ENCODE peak calls at places on chromosome 1, in eight cellular contexts. O is esophagus squamous epithelium, D is body of pancreas, N is ovary, I is stomach, Z is A549, K is GM12892, S is transverse colon. F is an unnamed sample.
A peak's percentile ranks its signal among the peaks of the same experiment; 100 is the strongest.

GRCh38 chr1:9960011-9960410 is 16.7 kb downstream of the NMNAT1 start:
- DNase-seq in I (no peak), Z (no peak), O (no peak), N (no peak), D (peak; percentile 57), S (no peak), K (no peak), F (no peak)

GRCh38 chr1:56939209-56939608 is 26.6 kb downstream of the C8B start:
- DNase-seq in S (no peak), Z (no peak), O (no peak), I (no peak), D (no peak), N (no peak), K (no peak), F (no peak)

GRCh38 chr1:219993554-219994433 is 52.5 kb downstream of the EPRS1 start:
- DNase-seq in N (no peak), S (no peak), I (no peak), D (no peak), K (no peak), O (no peak), Z (no peak), F (no peak)

GRCh38 chr1:56540467-56540866 is 38.9 kb downstream of the PLPP3 start:
- DNase-seq in D (no peak), Z (no peak), K (no peak), O (no peak), S (no peak), N (no peak), I (no peak), F (no peak)

GRCh38 chr1:157045251-157046218 is at the start of gene ARHGEF11:
- DNase-seq in N (peak; percentile 91), O (no peak), D (peak; percentile 93), Z (peak; percentile 69), I (peak; percentile 93), S (peak; percentile 93), K (peak; percentile 47), F (peak; percentile 81)

GRCh38 chr1:154151311-154151710 is 3.6 kb downstream of the NUP210L start:
- DNase-seq in K (no peak), O (no peak), I (no peak), D (no peak), N (no peak), Z (no peak), S (no peak), F (no peak)

GRCh38 chr1:34928066-34928864 is 1.2 kb downstream of the DLGAP3 start:
- DNase-seq in I (no peak), O (no peak), S (no peak), D (no peak), K (no peak), N (no peak), Z (no peak), F (no peak)

GRCh38 chr1:228377664-228378452 is 28.8 kb downstream of the TRIM11 start:
- DNase-seq in K (peak; percentile 19), Z (no peak), S (no peak), O (no peak), D (peak; percentile 37), I (no peak), N (no peak), F (no peak)

GRCh38 chr1:61141288-61142044 is 59.1 kb downstream of the NFIA start:
- DNase-seq in K (no peak), N (no peak), Z (peak; percentile 12), S (no peak), O (no peak), I (no peak), D (no peak), F (no peak)

GRCh38 chr1:216830402-216830801 is 107.2 kb upstream of the ESRRG start:
- DNase-seq in D (no peak), K (no peak), O (no peak), N (no peak), Z (no peak), S (no peak), I (no peak), F (no peak)

GRCh38 chr1:84757301-84757700 is 67.0 kb upstream of the SSX2IP start:
- DNase-seq in I (no peak), D (no peak), S (no peak), K (no peak), O (no peak), N (no peak), Z (no peak), F (no peak)

GRCh38 chr1:84755216-84755615 is 65.0 kb upstream of the SSX2IP start:
- DNase-seq in I (no peak), Z (no peak), K (no peak), O (no peak), N (no peak), S (no peak), D (no peak), F (no peak)

GRCh38 chr1:84756455-84757082 is 66.3 kb upstream of the SSX2IP start:
- DNase-seq in Z (no peak), N (no peak), K (no peak), S (no peak), O (no peak), D (no peak), I (no peak), F (no peak)

GRCh38 chr1:84754376-84754672 is 64.1 kb upstream of the SSX2IP start:
- DNase-seq in D (no peak), O (no peak), S (no peak), K (no peak), N (no peak), I (no peak), Z (no peak), F (no peak)

GRCh38 chr1:84753516-84754375 is 63.5 kb upstream of the SSX2IP start:
- DNase-seq in Z (peak; percentile 47), N (peak; percentile 28), O (no peak), K (peak; percentile 39), I (peak; percentile 75), S (peak; percentile 76), D (peak; percentile 75), F (peak; percentile 38)
- TF ChIP-seq POLR2A in Z (no peak), N (no peak), O (no peak), K (no peak), I (no peak), S (no peak), D (no peak), F (no peak)

GRCh38 chr1:11358991-11359390 is 86.0 kb downstream of the UBIAD1 start:
- DNase-seq in O (no peak), N (no peak), Z (no peak), I (no peak), K (no peak), D (no peak), S (no peak), F (no peak)

GRCh38 chr1:11357291-11357690 is 84.3 kb downstream of the UBIAD1 start:
- DNase-seq in S (no peak), N (no peak), K (no peak), D (no peak), O (no peak), Z (no peak), I (no peak), F (no peak)

GRCh38 chr1:11352058-11352715 is 79.2 kb downstream of the UBIAD1 start:
- DNase-seq in D (no peak), N (no peak), S (no peak), K (no peak), O (no peak), I (no peak), Z (no peak), F (no peak)

GRCh38 chr1:11355594-11356467 is 82.8 kb downstream of the UBIAD1 start:
- DNase-seq in D (no peak), O (no peak), I (no peak), S (no peak), K (no peak), Z (no peak), N (no peak), F (no peak)

GRCh38 chr1:11354893-11355593 is 82.0 kb downstream of the UBIAD1 start:
- DNase-seq in N (no peak), I (no peak), Z (no peak), K (no peak), O (no peak), D (no peak), S (no peak), F (no peak)
- TF ChIP-seq POLR2A in N (no peak), I (no peak), Z (no peak), K (no peak), O (no peak), D (no peak), S (no peak), F (no peak)

GRCh38 chr1:11281518-11282331 is 8.7 kb downstream of the UBIAD1 start:
- DNase-seq in D (peak; percentile 32), K (no peak), Z (no peak), N (peak; percentile 47), I (no peak), S (no peak), O (no peak), F (no peak)

GRCh38 chr1:11280719-11281376 is 7.8 kb downstream of the UBIAD1 start:
- DNase-seq in I (no peak), O (no peak), S (no peak), N (no peak), Z (no peak), K (no peak), D (no peak), F (no peak)

GRCh38 chr1:11283148-11283547 is 10.2 kb downstream of the UBIAD1 start:
- DNase-seq in Z (no peak), I (no peak), O (no peak), K (no peak), S (no peak), D (no peak), N (no peak), F (no peak)

GRCh38 chr1:11279152-11279551 is 6.2 kb downstream of the UBIAD1 start:
- DNase-seq in N (no peak), Z (no peak), K (no peak), O (no peak), S (no peak), I (no peak), D (no peak), F (no peak)

DNA sequence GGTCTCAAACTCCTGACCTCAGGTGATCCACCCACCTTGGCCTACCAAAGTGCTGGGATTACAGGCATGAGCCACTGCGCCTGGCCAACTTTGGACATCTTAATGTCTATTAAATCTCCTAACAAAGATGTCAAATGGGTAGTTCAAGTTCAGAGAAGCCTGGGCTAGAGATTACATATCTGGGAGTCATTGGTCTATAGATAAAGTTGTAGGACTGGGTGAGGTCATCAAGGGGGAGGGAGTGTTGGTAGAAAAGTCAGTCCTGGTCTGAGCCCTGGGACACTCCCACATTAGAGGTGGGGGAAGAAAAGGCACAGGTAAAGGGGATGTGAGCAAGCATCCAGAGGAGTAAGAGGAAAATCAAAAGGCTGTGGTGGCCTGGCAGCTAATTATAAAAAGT is 6.6 kb downstream of the UBIAD1 start:
- DNase-seq in Z (no peak), D (no peak), K (no peak), O (no peak), S (no peak), N (no peak), I (no peak), F (no peak)
- TF ChIP-seq POLR2A in Z (no peak), D (no peak), K (no peak), O (no peak), S (no peak), N (no peak), I (no peak), F (no peak)

DNA sequence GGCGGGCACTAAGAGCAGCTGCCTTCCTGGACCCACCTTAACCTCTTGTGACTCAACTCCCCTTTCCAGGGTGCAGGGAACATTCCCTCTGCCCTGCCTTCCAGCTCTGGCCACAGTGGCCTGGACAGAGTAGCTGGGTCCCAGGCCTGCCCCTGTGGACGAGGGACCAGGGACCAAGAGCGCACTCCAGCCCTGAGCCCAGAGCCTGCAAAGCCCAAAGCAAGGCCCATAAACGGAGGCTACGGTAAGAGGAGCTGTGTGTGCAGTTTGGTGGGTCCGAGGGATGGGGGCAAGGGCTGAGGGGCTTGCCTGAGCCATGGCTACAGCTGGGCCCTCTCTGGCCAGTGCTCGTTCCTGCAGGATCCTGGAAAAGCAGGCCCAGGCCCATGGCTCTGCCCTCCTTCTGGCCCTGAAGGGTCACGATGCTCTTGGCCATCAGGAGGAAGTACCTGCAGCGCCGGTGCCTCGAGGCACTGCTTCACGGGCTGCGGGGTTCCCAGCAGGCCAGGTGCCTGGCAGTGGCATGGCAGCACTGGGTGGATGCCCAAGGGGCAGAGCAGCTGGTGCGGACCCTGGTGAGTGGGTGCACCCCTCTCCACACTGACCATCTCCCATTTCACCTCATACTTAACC is 17.8 kb downstream of the MTHFR start:
- DNase-seq in S (no peak), D (no peak), O (no peak), N (no peak), I (no peak), Z (no peak), K (no peak), F (no peak)
- TF ChIP-seq POLR2A in S (no peak), D (no peak), O (no peak), N (no peak), I (no peak), Z (no peak), K (no peak), F (no peak)